ENCODE peak calls at places on chromosomes 16 and 17, in eight cellular contexts. Y, D, Z, V, T, I, B and L are unnamed samples. For H3K27me3, the result is how much of the 10 kb centered on the place peaks cover.

GRCh38 chr17:68437979-68438877 is 19.1 kb downstream of the WIPI1 start:
- DNase-seq in T (no peak), D (no peak), I (no peak), Z (peak), Y (no peak), V (peak), B (no peak), L (no peak)

GRCh38 chr16:1349951-1350350 is 1.7 kb downstream of the TSR3 start:
- DNase-seq in I (no peak), D (no peak), Z (no peak), V (no peak), T (no peak), B (no peak), Y (no peak), L (no peak)

GRCh38 chr17:4594406-4595349 is 10.3 kb downstream of the SMTNL2 start:
- DNase-seq in Y (peak), Z (peak), I (no peak), D (peak), B (no peak), V (peak), T (peak), L (no peak)

GRCh38 chr17:73591278-73592078 is 52.8 kb downstream of the SDK2 start:
- DNase-seq in T (no peak), Y (peak), D (peak), I (no peak), V (no peak), B (no peak), Z (no peak), L (no peak)

GRCh38 chr17:17822189-17822978 is 14.4 kb downstream of the SREBF1 start:
- DNase-seq in B (peak), T (no peak), I (peak), D (no peak), Y (no peak), Z (no peak), V (peak), L (peak)

GRCh38 chr16:85627835-85628556 is 14.9 kb downstream of the GSE1 start:
- DNase-seq in T (no peak), I (no peak), Z (peak), V (no peak), Y (no peak), D (no peak), B (no peak), L (no peak)

GRCh38 chr16:74601131-74601871 is 5.6 kb downstream of the GLG1 start:
- DNase-seq in B (no peak), D (peak), I (no peak), Z (no peak), Y (peak), T (no peak), V (peak), L (no peak)

GRCh38 chr17:72812823-72813222 is 279.7 kb downstream of the SLC39A11 start:
- DNase-seq in Y (no peak), B (no peak), Z (no peak), I (no peak), D (no peak), V (no peak), T (no peak), L (no peak)

GRCh38 chr17:9389116-9389515 is 186.5 kb downstream of the STX8 start:
- DNase-seq in Y (no peak), T (no peak), Z (no peak), I (no peak), D (peak), V (no peak), B (no peak), L (no peak)

GRCh38 chr16:27515874-27516353 is 33.8 kb downstream of the GTF3C1 start:
- DNase-seq in B (no peak), I (peak), D (no peak), V (no peak), T (peak), Y (no peak), Z (peak), L (no peak)

GRCh38 chr16:17414421-17414820 is 56.3 kb downstream of the XYLT1 start:
- DNase-seq in D (peak), Z (no peak), Y (no peak), V (no peak), B (no peak), T (no peak), I (no peak), L (no peak)

GRCh38 chr16:85759136-85759535 is 8.2 kb upstream of the C16orf74 start:
- DNase-seq in D (peak), Z (no peak), V (no peak), I (no peak), T (no peak), Y (no peak), B (no peak), L (no peak)

GRCh38 chr16:12463961-12464360 is 339.7 kb downstream of the CPPED1 start:
- DNase-seq in T (no peak), Z (no peak), B (no peak), V (no peak), D (no peak), I (no peak), Y (no peak), L (no peak)

GRCh38 chr17:75404223-75404738 is 1.2 kb downstream of the GRB2 start:
- DNase-seq in Z (peak), Y (peak), T (peak), I (peak), V (peak), D (peak), B (peak), L (peak)

GRCh38 chr16:49350265-49351103 is 23.1 kb upstream of the C16orf78 start:
- DNase-seq in B (no peak), D (peak), Y (peak), I (peak), V (no peak), Z (peak), T (peak), L (peak)

GRCh38 chr16:15966420-15967222 is 17.2 kb downstream of the ABCC1 start:
- DNase-seq in T (no peak), V (no peak), B (no peak), I (no peak), Z (no peak), D (no peak), Y (no peak), L (no peak)

GRCh38 chr17:81035389-81036127 is 607 bp downstream of the BAIAP2 start:
- DNase-seq in I (no peak), D (no peak), Y (no peak), V (no peak), B (no peak), Z (peak), T (peak), L (no peak)

GRCh38 chr16:11748404-11749254 is 6.0 kb upstream of the TXNDC11 start:
- DNase-seq in I (no peak), Z (no peak), Y (no peak), B (no peak), V (no peak), D (no peak), T (no peak), L (no peak)

GRCh38 chr16:3401719-3402397 is 843 bp downstream of the ZNF174 start:
- DNase-seq in B (no peak), Y (no peak), I (peak), D (peak), V (no peak), T (peak), Z (peak), L (no peak)

GRCh38 chr16:2236362-2237075 is at the start of gene DNASE1L2:
- DNase-seq in Z (peak), I (no peak), T (peak), Y (no peak), D (no peak), B (peak), V (no peak), L (no peak)

GRCh38 chr16:71754652-71755051 is 30.2 kb upstream of the PHLPP2 start:
- DNase-seq in D (no peak), I (no peak), V (no peak), Y (no peak), B (no peak), T (no peak), Z (no peak), L (no peak)

DNA sequence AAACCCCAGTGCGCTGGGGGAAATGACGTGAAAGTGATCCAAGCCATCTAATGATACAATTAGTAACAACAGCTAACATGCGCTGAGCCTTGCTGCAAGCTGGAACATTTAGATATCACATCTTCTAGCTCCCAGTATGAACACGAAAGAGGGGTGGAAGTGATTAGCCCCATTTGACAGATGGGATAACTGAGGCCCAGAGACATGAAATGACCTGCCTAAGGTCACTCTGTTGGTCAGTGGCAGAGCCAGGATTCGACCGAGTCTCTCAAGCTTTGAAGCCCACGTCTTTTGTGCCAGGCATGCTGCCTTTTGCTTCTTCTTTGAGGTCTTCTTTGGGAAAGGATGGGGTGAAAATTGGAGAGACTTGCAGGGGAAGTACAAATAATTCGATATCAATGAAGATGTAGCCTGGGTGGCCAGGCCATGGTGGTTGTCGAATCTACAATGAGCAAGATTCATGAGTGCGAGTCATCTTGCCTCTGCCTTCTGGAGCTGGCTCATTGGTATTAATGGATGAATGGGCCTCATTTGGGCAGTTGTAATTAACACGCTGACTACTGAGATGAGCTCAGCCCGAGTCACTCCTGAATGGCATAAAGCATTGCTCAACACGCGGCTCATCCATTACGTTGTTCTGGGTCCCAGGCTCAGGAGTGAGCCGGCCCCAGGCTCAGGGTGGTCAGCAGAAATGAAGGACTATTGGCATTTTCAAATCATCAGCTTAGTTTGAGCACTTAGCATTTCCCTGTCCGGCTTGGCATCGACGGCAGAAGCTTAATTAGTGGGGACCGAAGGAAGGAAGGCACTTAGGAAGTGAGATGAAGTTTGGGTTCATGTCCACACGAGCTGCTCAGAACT is 28.0 kb upstream of the GPRC5B start:
- DNase-seq in D (no peak), Z (no peak), V (no peak), Y (no peak), T (no peak), I (no peak), B (no peak), L (no peak)
- H3K27me3 ChIP-seq in D (under half), Z (under half), V (under half), Y (under half), T (under half), I (under half), B (under half), L (under half)

GRCh38 chr16:30030011-30030685 is 923 bp downstream of the TLCD3B start:
- DNase-seq in I (no peak), Y (no peak), V (no peak), D (no peak), Z (no peak), T (peak), B (no peak), L (no peak)

GRCh38 chr16:30033270-30033669 is 2.2 kb upstream of the TLCD3B start:
- DNase-seq in V (no peak), B (no peak), Y (no peak), I (no peak), T (no peak), Z (no peak), D (no peak), L (no peak)

GRCh38 chr16:30030841-30031413 is at the start of gene TLCD3B:
- DNase-seq in B (no peak), D (no peak), T (peak), Y (no peak), I (no peak), Z (no peak), V (no peak), L (no peak)

GRCh38 chr16:30032083-30032819 is 1.2 kb upstream of the TLCD3B start:
- DNase-seq in Z (peak), B (no peak), T (peak), I (peak), Y (peak), V (no peak), D (no peak), L (no peak)

GRCh38 chr16:30031477-30031918 is 427 bp upstream of the TLCD3B start:
- DNase-seq in B (no peak), Z (no peak), Y (no peak), T (no peak), V (no peak), D (no peak), I (no peak), L (no peak)
- TF ChIP-seq CTCF in B (no peak), Z (no peak), Y (no peak), T (no peak), V (no peak), D (peak), I (no peak), L (no peak)

DNA sequence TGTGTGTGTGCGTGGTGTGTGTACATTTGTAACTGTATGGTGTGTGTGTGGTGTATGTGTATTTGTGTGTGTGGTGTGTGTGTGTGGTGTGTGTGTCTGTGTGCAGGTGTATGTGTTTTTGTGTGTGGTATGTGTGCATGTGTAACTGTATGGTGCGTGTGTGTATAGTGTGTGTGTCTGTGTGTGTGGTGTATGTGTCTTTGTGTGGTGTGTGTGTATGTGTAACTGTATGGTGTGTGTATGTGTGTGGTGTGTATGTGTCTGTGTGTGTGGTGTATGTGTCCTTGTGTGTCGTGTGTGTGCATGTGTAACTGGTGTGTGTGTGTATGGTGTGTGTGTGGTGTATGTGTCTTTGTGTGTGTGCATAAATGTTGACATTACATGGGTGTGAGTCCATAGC is 163.7 kb upstream of the PLCG2 start:
- DNase-seq in T (no peak), D (no peak), V (no peak), Z (no peak), I (no peak), Y (no peak), B (no peak), L (no peak)
- H3K4me3 ChIP-seq in T (no peak), D (no peak), V (no peak), Z (no peak), I (no peak), Y (no peak), B (no peak), L (no peak)

GRCh38 chr17:65447823-65448222 is 113.6 kb downstream of the AXIN2 start:
- DNase-seq in Y (no peak), Z (no peak), I (no peak), T (no peak), D (no peak), V (no peak), B (no peak), L (no peak)
- H3K27me3 ChIP-seq in Y (under half), Z (under half), I (under half), T (under half), D (under half), V (under half), B (under half), L (under half)

DNA sequence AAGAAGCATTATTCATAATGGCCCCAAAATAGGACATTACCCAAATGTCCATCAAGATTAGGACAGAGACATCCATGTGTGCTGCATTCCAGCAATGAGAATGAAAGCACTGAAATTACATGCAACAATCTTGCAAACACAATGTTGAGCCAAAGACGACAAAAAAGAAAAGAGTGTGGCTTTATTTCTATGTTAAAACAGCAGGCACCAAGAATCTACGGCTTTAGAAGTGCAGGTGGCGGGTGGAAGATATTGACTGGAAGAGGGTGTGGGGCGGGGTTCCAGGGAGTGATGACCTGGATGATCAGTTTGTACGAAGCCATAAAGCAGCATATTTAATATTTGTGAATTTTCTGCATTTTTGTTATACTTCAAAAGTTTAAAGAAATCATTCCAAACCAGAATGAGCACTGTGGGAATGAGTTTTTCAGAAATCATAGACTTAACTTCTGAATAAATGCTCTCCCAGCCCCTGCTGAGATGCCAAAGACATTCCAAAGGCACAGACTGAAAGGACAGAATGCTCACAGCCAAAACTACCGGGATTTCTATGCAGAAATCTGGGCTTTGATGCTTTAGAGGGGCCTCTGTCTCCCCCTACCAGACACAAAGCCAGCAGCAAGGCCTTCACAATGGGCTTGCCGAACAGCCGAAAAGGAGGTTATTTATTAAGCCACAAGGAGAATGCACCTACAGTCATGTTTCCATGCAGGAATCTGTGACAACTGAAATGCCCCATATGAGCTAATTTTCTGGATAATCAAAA is 361.6 kb downstream of the GRIN2A start:
- DNase-seq in D (no peak), I (no peak), V (no peak), Y (no peak), T (peak), Z (peak), B (no peak), L (no peak)
- TF ChIP-seq CTCF in D (no peak), I (no peak), V (no peak), Y (no peak), T (peak), Z (no peak), B (no peak), L (no peak)

DNA sequence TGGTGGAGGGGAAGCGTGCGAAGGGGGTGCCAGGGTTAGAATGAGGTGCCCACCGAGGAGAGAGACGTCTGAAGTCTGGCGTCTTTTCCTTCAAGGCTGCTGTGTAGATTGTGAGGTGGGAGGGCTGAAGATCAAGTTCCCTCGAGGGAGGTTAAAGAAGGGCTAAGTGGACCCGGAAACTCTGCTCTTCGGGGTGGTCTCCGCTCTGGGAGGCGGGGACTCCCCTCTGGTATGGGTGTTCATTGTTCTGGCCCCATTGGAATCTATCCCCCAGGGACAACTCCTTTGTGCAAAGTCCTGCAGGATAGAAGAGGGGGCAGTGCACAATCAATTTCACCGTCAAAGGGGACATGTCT is 627 bp upstream of the RAB34 start:
- DNase-seq in Z (peak), D (no peak), I (no peak), V (no peak), T (peak), Y (no peak), B (no peak), L (no peak)
- H3K4me3 ChIP-seq in Z (peak), D (no peak), I (peak), V (peak), T (peak), Y (no peak), B (peak), L (peak)

GRCh38 chr16:58516768-58517107 is 1.4 kb downstream of the SETD6 start:
- DNase-seq in D (no peak), B (no peak), V (no peak), Y (no peak), T (no peak), Z (no peak), I (no peak), L (no peak)

GRCh38 chr16:58515125-58515870 is at the start of gene SETD6:
- DNase-seq in T (peak), Y (peak), V (peak), B (peak), Z (peak), I (peak), D (peak), L (peak)

GRCh38 chr16:58518083-58518979 is 3.0 kb downstream of the SETD6 start:
- DNase-seq in V (no peak), D (no peak), B (no peak), I (no peak), T (no peak), Y (no peak), Z (no peak), L (no peak)

GRCh38 chr16:58513874-58514273 is 1.4 kb upstream of the SETD6 start:
- DNase-seq in B (no peak), Z (no peak), V (no peak), T (no peak), D (no peak), Y (no peak), I (no peak), L (no peak)

GRCh38 chr16:58515871-58516767 is 802 bp downstream of the SETD6 start:
- DNase-seq in B (peak), Z (peak), V (peak), D (peak), I (no peak), T (peak), Y (no peak), L (no peak)
- H3K27me3 ChIP-seq in B (under half), Z (under half), V (under half), D (under half), I (under half), T (under half), Y (under half), L (under half)

DNA sequence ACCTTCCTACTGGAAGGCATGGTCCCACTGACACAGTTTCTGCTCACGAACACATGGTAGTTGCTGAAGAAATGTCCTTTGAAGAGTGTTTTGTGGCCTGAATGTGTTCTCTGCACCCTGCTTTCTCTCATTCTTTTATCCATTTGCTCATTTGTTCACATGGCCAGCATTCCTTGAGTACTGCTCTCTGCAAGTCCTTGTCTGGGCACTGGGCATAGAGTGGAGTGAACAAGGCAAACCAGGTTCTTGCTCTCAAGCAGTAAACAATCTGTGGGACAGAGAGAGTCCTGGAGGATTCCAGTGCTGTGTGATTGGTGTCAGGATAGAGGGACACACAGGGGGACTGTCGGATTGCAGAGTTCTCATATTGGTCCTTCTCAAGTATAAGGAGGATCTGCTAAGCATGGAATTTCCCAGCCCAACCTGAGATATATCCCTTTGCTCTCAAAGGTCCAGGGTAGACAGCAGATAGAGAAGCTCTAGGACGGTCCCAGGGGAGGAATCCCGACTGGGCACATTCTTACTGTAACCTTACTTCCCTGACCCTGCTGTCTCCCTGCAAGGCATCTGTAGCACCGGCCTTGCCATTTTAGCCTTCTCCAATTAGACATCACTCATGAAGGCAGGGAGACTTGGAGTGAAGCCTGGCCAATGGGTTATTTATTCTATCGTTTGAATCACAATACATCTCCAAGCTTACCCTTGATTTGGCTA is 32.3 kb downstream of the ARL4D start:
- DNase-seq in V (no peak), Y (no peak), T (peak), B (no peak), D (no peak), I (no peak), Z (no peak), L (no peak)
- TF ChIP-seq CTCF in V (no peak), Y (no peak), T (no peak), B (no peak), D (no peak), I (no peak), Z (no peak), L (no peak)

GRCh38 chr16:68116256-68116853 is 31.2 kb downstream of the NFATC3 start:
- DNase-seq in Y (no peak), T (no peak), Z (no peak), V (no peak), B (no peak), D (no peak), I (no peak), L (no peak)
- H3K4me3 ChIP-seq in Y (no peak), T (no peak), Z (no peak), V (no peak), B (no peak), D (no peak), I (no peak), L (no peak)